ENCODE peak calls at places on chromosome 16, in ten cellular contexts. O is mesendoderm; Z is HFF-Myc; J is lung; D is astrocyte of the spinal cord; P is MM.1S; C is dorsolateral prefrontal cortex; M is NB4; N is lower leg skin; T is CD4-positive, CD25-positive, alpha-beta regulatory T cell. W is an unnamed sample.

GRCh38 chr16:48627148-48627547 is 17.2 kb upstream of the N4BP1 start:
- DNase-seq in N (peak), D (no peak), T (no peak), C (no peak), Z (no peak), J (no peak), P (no peak), M (no peak), O (no peak), W (no peak)

GRCh38 chr16:51031598-51031997 is 119.5 kb downstream of the SALL1 start:
- DNase-seq in C (no peak), M (no peak), O (no peak), P (no peak), N (no peak), Z (no peak), T (no peak), J (no peak), D (no peak), W (no peak)

GRCh38 chr16:17266606-17267313 is 204.0 kb downstream of the XYLT1 start:
- DNase-seq in M (no peak), P (no peak), Z (no peak), J (no peak), D (no peak), C (peak), T (no peak), N (no peak), O (no peak), W (no peak)

GRCh38 chr16:17070882-17071592 is 399.7 kb downstream of the XYLT1 start:
- DNase-seq in J (no peak), N (no peak), D (no peak), C (no peak), M (peak), P (peak), Z (no peak), T (peak), O (peak), W (no peak)

GRCh38 chr16:69143116-69143515 is 10.7 kb downstream of the UTP4 start:
- DNase-seq in O (no peak), P (no peak), C (no peak), N (no peak), J (no peak), T (no peak), M (peak), D (no peak), Z (no peak), W (no peak)

GRCh38 chr16:24255446-24256352 is at the start of gene CACNG3:
- DNase-seq in Z (no peak), J (no peak), N (no peak), O (peak), D (peak), T (peak), P (peak), M (peak), C (peak), W (peak)

GRCh38 chr16:55056585-55057520 is 126.2 kb downstream of the IRX5 start:
- DNase-seq in C (no peak), Z (no peak), M (no peak), P (no peak), T (no peak), N (peak), D (no peak), J (no peak), O (peak), W (peak)

GRCh38 chr16:50202926-50203624 is 50.0 kb downstream of the TENT4B start:
- DNase-seq in D (peak), O (peak), J (no peak), T (no peak), Z (peak), P (no peak), C (no peak), N (no peak), M (no peak), W (peak)

GRCh38 chr16:29821663-29822115 is 1.4 kb downstream of the MVP start:
- DNase-seq in N (no peak), D (peak), M (no peak), T (no peak), J (peak), O (peak), Z (no peak), P (no peak), C (no peak), W (no peak)

GRCh38 chr16:35752773-35753558 is 2293.6 kb downstream of the TP53TG3F start:
- DNase-seq in M (no peak), P (no peak), T (no peak), O (no peak), J (peak), C (no peak), N (peak), Z (no peak), D (no peak), W (no peak)

GRCh38 chr16:5206331-5206990 is 108.9 kb upstream of the EEF2KMT start:
- DNase-seq in T (no peak), M (no peak), P (no peak), C (no peak), O (no peak), J (no peak), D (no peak), Z (no peak), N (no peak), W (peak)

GRCh38 chr16:52558448-52558847 is 11.5 kb upstream of the TOX3 start:
- DNase-seq in O (no peak), Z (no peak), C (no peak), M (no peak), T (no peak), P (no peak), J (no peak), N (no peak), D (no peak), W (no peak)

GRCh38 chr16:83713597-83713996 is 94.2 kb upstream of the HSBP1 start:
- DNase-seq in N (no peak), C (no peak), Z (no peak), O (peak), P (peak), M (peak), T (no peak), J (peak), D (no peak), W (peak)

GRCh38 chr16:46924402-46924801 is 40.2 kb downstream of the GPT2 start:
- DNase-seq in O (no peak), M (no peak), N (no peak), P (no peak), C (no peak), J (no peak), D (no peak), Z (no peak), T (no peak), W (no peak)

GRCh38 chr16:70438983-70439862 is at the start of gene ST3GAL2:
- DNase-seq in M (peak), O (peak), T (peak), J (peak), D (peak), Z (peak), P (peak), C (peak), N (peak), W (peak)

GRCh38 chr16:47046726-47047602 is 73.5 kb upstream of the DNAJA2 start:
- DNase-seq in J (no peak), M (no peak), P (no peak), T (no peak), Z (no peak), C (no peak), N (no peak), O (no peak), D (no peak), W (no peak)

GRCh38 chr16:23712976-23713375 is at the start of gene ERN2:
- DNase-seq in N (no peak), O (no peak), P (no peak), Z (no peak), C (no peak), J (no peak), D (no peak), M (no peak), T (no peak), W (no peak)

GRCh38 chr16:63323055-63323454 is 1286.8 kb upstream of the CDH8 start:
- DNase-seq in N (no peak), M (no peak), T (no peak), P (no peak), J (no peak), C (no peak), O (no peak), Z (no peak), D (no peak), W (peak)

GRCh38 chr16:9077001-9077809 is 14.2 kb upstream of the HAPSTR1 start:
- DNase-seq in J (no peak), T (no peak), M (peak), Z (no peak), D (peak), N (no peak), C (no peak), O (peak), P (peak), W (no peak)

GRCh38 chr16:57155702-57156350 is 30.0 kb downstream of the PSME3IP1 start:
- DNase-seq in N (no peak), D (no peak), C (no peak), Z (no peak), P (no peak), T (no peak), J (no peak), O (no peak), M (no peak), W (no peak)

GRCh38 chr16:48542020-48542473 is 67.9 kb downstream of the N4BP1 start:
- DNase-seq in P (no peak), T (no peak), Z (no peak), O (peak), C (no peak), N (peak), M (peak), J (peak), D (peak), W (peak)

GRCh38 chr16:47538472-47538871 is 77.3 kb downstream of the PHKB start:
- DNase-seq in D (no peak), M (no peak), O (peak), T (no peak), N (no peak), C (no peak), P (no peak), J (no peak), Z (no peak), W (no peak)

GRCh38 chr16:69858196-69859104 is 92.7 kb upstream of the CLEC18A start:
- DNase-seq in C (no peak), T (no peak), P (no peak), D (no peak), Z (no peak), O (no peak), M (no peak), N (no peak), J (no peak), W (no peak)

GRCh38 chr16:4599545-4599944 is 15.1 kb downstream of the UBALD1 start:
- DNase-seq in J (no peak), N (no peak), T (no peak), O (no peak), P (no peak), C (no peak), M (no peak), D (no peak), Z (no peak), W (no peak)

GRCh38 chr16:58299757-58300349 is 5.0 kb upstream of the PRSS54 start:
- DNase-seq in J (no peak), D (no peak), O (peak), P (peak), Z (no peak), T (no peak), M (peak), N (no peak), C (no peak), W (peak)

GRCh38 chr16:22373662-22374310 is 633 bp downstream of the CDR2 start:
- DNase-seq in C (peak), N (peak), O (peak), Z (no peak), M (peak), P (peak), J (peak), T (peak), D (peak), W (peak)

GRCh38 chr16:70630960-70631745 is 15.2 kb upstream of the IL34 start:
- DNase-seq in P (no peak), C (no peak), D (peak), T (no peak), O (no peak), J (no peak), Z (no peak), M (no peak), N (no peak), W (no peak)

GRCh38 chr16:51002889-51003490 is 148.1 kb downstream of the SALL1 start:
- DNase-seq in P (no peak), N (no peak), Z (no peak), O (peak), J (no peak), C (no peak), T (no peak), D (no peak), M (peak), W (no peak)

GRCh38 chr16:15879255-15879804 is 9.1 kb downstream of the CEP20 start:
- DNase-seq in Z (peak), C (no peak), J (no peak), M (peak), D (peak), P (no peak), T (no peak), O (no peak), N (no peak), W (no peak)

GRCh38 chr16:58970775-58971174 is 236.7 kb upstream of the GOT2 start:
- DNase-seq in O (no peak), P (peak), M (no peak), N (no peak), T (no peak), C (no peak), Z (no peak), D (no peak), J (no peak), W (no peak)

GRCh38 chr16:50560903-50561863 is 13.0 kb downstream of the NKD1 start:
- DNase-seq in T (no peak), Z (no peak), D (no peak), C (no peak), P (no peak), N (no peak), M (no peak), J (no peak), O (no peak), W (no peak)

GRCh38 chr16:26795184-26795583 is 271.5 kb upstream of the C16orf82 start:
- DNase-seq in D (no peak), Z (no peak), N (no peak), J (no peak), T (no peak), O (peak), C (no peak), M (peak), P (no peak), W (no peak)

GRCh38 chr16:59210955-59211541 is 476.9 kb upstream of the GOT2 start:
- DNase-seq in C (no peak), J (no peak), N (no peak), D (peak), Z (no peak), M (no peak), O (peak), P (no peak), T (no peak), W (peak)

GRCh38 chr16:71846443-71846842 is 667 bp downstream of the ATXN1L start:
- DNase-seq in D (peak), N (no peak), J (no peak), C (peak), P (peak), M (peak), O (peak), T (peak), Z (no peak), W (no peak)

GRCh38 chr16:81491522-81492188 is 47.0 kb downstream of the CMIP start:
- DNase-seq in J (no peak), N (no peak), Z (no peak), M (no peak), T (no peak), D (peak), P (no peak), C (no peak), O (no peak), W (no peak)

GRCh38 chr16:88022076-88023042 is 71.1 kb downstream of the BANP start:
- DNase-seq in T (no peak), Z (no peak), C (no peak), J (no peak), P (no peak), N (no peak), D (no peak), M (no peak), O (peak), W (no peak)

GRCh38 chr16:20960899-20961298 is 60.3 kb downstream of the LYRM1 start:
- DNase-seq in Z (no peak), M (no peak), T (no peak), J (no peak), O (no peak), P (no peak), N (no peak), C (no peak), D (no peak), W (no peak)

GRCh38 chr16:3063617-3064389 is 1.6 kb upstream of the IL32 start:
- DNase-seq in O (peak), Z (no peak), C (no peak), T (no peak), N (no peak), P (no peak), M (no peak), J (no peak), D (no peak), W (no peak)

GRCh38 chr16:3066440-3066748 is 954 bp downstream of the IL32 start:
- DNase-seq in C (no peak), M (no peak), Z (no peak), T (no peak), P (no peak), N (no peak), O (no peak), D (no peak), J (no peak), W (no peak)

GRCh38 chr16:3062553-3062952 is 2.9 kb upstream of the IL32 start:
- DNase-seq in D (no peak), C (no peak), J (no peak), O (no peak), T (no peak), N (no peak), P (no peak), M (no peak), Z (no peak), W (no peak)

GRCh38 chr16:3065742-3066439 is 451 bp downstream of the IL32 start:
- DNase-seq in Z (no peak), N (no peak), C (no peak), D (no peak), J (no peak), M (no peak), O (no peak), P (no peak), T (no peak), W (peak)

GRCh38 chr16:3065069-3065741 is at the start of gene IL32:
- DNase-seq in M (no peak), J (peak), P (no peak), Z (peak), N (no peak), O (no peak), T (peak), D (peak), C (no peak), W (peak)
- H3K4me3 ChIP-seq in M (no peak), J (peak), P (no peak), Z (peak), N (no peak), O (no peak), T (peak), D (no peak), C (no peak), W (peak)

GRCh38 chr16:75109732-75110243 is 6.8 kb downstream of the LDHD start:
- DNase-seq in O (no peak), C (peak), D (peak), Z (no peak), J (no peak), M (peak), T (no peak), P (no peak), N (no peak), W (no peak)
- H3K4me3 ChIP-seq in O (no peak), C (peak), D (no peak), Z (no peak), J (no peak), M (peak), T (no peak), P (no peak), N (no peak), W (no peak)

GRCh38 chr16:85232369-85233142 is 120.3 kb upstream of the CIBAR2 start:
- DNase-seq in J (no peak), O (no peak), D (no peak), C (no peak), Z (no peak), P (no peak), N (no peak), T (no peak), M (peak), W (no peak)
- H3K4me3 ChIP-seq in J (no peak), O (no peak), D (no peak), C (no peak), Z (no peak), P (no peak), N (no peak), T (no peak), M (no peak), W (no peak)

GRCh38 chr16:11788914-11789313 is 8.1 kb downstream of the ZC3H7A start:
- DNase-seq in O (no peak), T (no peak), C (no peak), P (no peak), Z (no peak), D (no peak), J (no peak), N (no peak), M (no peak), W (no peak)

GRCh38 chr16:11794447-11794846 is 2.6 kb downstream of the ZC3H7A start:
- DNase-seq in C (no peak), N (no peak), M (no peak), D (no peak), T (no peak), J (no peak), O (no peak), Z (no peak), P (no peak), W (no peak)

GRCh38 chr16:11793840-11794239 is 3.2 kb downstream of the ZC3H7A start:
- DNase-seq in O (no peak), P (no peak), T (no peak), D (no peak), C (no peak), J (no peak), M (no peak), N (no peak), Z (no peak), W (no peak)

GRCh38 chr16:11792404-11793260 is 4.4 kb downstream of the ZC3H7A start:
- DNase-seq in J (peak), D (no peak), T (peak), M (no peak), Z (no peak), O (no peak), N (no peak), P (peak), C (no peak), W (peak)

DNA sequence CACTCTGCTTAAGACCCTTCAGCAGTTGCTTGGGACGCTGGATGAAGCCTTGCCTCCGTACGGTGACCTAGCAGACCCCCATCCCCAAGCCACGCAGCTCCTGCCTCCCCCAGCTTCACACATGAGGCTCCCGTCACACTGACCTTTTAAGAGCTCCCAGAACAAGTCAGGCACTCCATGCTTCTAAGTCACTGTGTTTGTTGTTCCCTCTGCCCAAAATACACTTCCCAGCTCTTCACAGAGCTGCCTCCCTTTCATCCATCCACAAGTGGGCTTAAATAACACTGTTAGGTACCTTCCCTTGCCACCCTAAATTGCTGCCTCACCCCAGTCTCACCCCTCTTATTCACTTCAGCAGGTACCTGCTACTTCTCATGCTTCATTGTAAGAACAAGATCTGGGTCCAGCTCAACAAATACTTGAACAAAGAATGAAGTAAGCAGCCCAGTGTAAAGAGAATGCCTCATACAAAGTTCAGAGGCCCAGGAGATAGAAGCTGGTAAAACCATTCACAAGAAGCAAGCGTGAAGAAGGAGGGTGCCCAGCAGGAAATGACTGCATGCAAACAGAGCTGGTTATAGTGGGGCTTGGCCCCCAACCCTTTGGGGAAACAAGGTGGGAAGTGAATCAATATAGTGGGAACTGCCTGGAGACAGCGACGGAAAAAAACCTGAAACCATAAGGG is 5.8 kb downstream of the ZC3H7A start:
- DNase-seq in P (no peak), M (no peak), J (peak), D (no peak), Z (no peak), O (no peak), C (no peak), T (no peak), N (no peak), W (no peak)
- H3K4me3 ChIP-seq in P (no peak), M (no peak), J (no peak), D (no peak), Z (no peak), O (no peak), C (no peak), T (peak), N (no peak), W (no peak)

DNA sequence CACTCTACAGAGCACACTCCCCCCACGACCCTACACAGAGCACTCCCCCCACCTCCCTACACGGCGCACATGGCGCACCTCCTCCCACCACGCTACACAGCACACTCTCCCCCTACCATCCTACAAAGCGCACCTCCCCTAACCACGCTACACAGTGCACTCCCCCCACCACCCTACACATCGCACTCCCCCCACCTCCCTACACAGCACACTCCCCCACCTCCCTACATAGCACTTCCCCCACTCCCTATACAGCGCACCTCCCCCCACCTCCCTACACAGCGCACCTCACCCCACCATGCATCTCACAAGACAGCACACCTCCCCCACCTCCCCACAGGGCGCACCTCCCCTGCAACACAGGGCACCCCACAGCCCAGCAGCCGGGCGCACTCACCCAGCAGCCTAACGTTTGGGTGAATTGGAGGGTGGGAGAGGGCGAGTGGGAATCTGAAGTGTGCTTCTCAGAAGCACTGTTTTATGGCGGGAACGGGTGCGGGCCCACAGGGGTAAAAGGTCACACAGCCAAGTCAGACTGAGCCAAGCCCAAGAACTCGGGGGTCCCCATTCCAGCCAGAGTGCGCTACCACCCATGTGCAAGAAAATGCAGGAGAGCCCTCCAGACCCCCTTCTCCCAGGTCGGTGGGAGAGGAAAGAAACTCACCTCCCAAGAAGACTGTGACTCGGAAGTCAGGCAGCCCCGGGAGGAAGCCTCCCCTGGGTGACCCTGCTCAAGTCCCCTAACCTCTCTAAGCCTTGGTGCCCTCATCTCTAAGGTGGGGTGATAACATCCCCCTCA is 10.1 kb downstream of the KNOP1 start:
- DNase-seq in O (no peak), C (no peak), J (no peak), M (peak), Z (no peak), P (no peak), T (no peak), N (no peak), D (no peak), W (no peak)
- H3K4me3 ChIP-seq in O (no peak), C (no peak), J (no peak), M (no peak), Z (no peak), P (no peak), T (no peak), N (no peak), D (no peak), W (no peak)

W was measured in SJCRH30.